ENCODE peak calls at places on chromosomes 12 and 14, in nine cellular contexts. I is cardiac muscle cell; M is mesothelial cell of epicardium; U is SJCRH30; R is NCI-H82; T is stimulated activated CD8-positive, alpha-beta memory T cell treated with anti-CD3 and anti-CD28 coated beads, Interleukin-4, amount 100 ng/mL, for 1 hour; N is psoas muscle; P is T47D; E is naive thymus-derived CD4-positive, alpha-beta T cell. G is an unnamed sample.
A peak's percentile ranks its signal among the peaks of the same experiment; 100 is the strongest.

GRCh38 chr12:78155546-78155945 is 324.9 kb downstream of the NAV3 start:
- DNase-seq in I (no peak), M (no peak), U (peak; percentile 16), R (no peak), T (no peak), N (no peak), P (no peak), E (no peak), G (no peak)

GRCh38 chr12:54945082-54945481 is 39.5 kb downstream of the TESPA1 start:
- DNase-seq in I (no peak), M (no peak), U (no peak), R (no peak), T (no peak), N (no peak), P (no peak), E (no peak), G (no peak)

GRCh38 chr14:54547583-54547982 is 19.3 kb upstream of the SAMD4A start:
- DNase-seq in I (no peak), M (no peak), U (no peak), R (no peak), T (no peak), N (no peak), P (no peak), E (no peak), G (no peak)

GRCh38 chr12:90261283-90261682 is 552.6 kb upstream of the ATP2B1 start:
- DNase-seq in I (no peak), M (no peak), U (peak; percentile 89), R (peak; percentile 82), T (no peak), N (no peak), P (no peak), E (no peak), G (no peak)

GRCh38 chr12:14775652-14776020 is 27.6 kb downstream of the WBP11 start:
- DNase-seq in I (peak; percentile 70), M (no peak), U (no peak), R (no peak), T (no peak), N (no peak), P (no peak), E (no peak), G (no peak)

GRCh38 chr12:57151741-57152407 is 4.5 kb upstream of the LRP1-AS start:
- DNase-seq in I (peak; percentile 86), M (no peak), U (no peak), R (no peak), T (no peak), N (peak; percentile 74), P (no peak), E (no peak), G (no peak)

GRCh38 chr12:100953677-100954076 is 159.1 kb downstream of the ANO4 start:
- DNase-seq in I (no peak), M (no peak), U (no peak), R (no peak), T (no peak), N (no peak), P (no peak), E (no peak), G (no peak)

GRCh38 chr14:76307786-76308780 is 67.9 kb upstream of the ESRRB start:
- DNase-seq in I (no peak), M (no peak), U (no peak), R (no peak), T (no peak), N (no peak), P (no peak), E (no peak), G (no peak)

GRCh38 chr12:56634242-56634836 is 4.2 kb upstream of the BAZ2A start:
- DNase-seq in I (no peak), M (peak; percentile 35), U (peak; percentile 33), R (peak; percentile 93), T (no peak), N (no peak), P (peak; percentile 95), E (peak; percentile 50), G (peak; percentile 53)

GRCh38 chr14:101506211-101506920 is 54.9 kb upstream of the DIO3 start:
- DNase-seq in I (no peak), M (no peak), U (no peak), R (no peak), T (no peak), N (peak; percentile 51), P (no peak), E (no peak), G (no peak)

GRCh38 chr12:95661360-95661759 is 110.1 kb upstream of the USP44 start:
- DNase-seq in I (no peak), M (no peak), U (no peak), R (no peak), T (no peak), N (no peak), P (no peak), E (no peak), G (no peak)

GRCh38 chr14:31510222-31510621 is 22.4 kb upstream of the GPR33 start:
- DNase-seq in I (peak; percentile 37), M (no peak), U (peak; percentile 42), R (peak; percentile 32), T (no peak), N (no peak), P (peak; percentile 52), E (no peak), G (peak; percentile 22)

GRCh38 chr12:112843272-112843671 is 51.7 kb downstream of the RPH3A start:
- DNase-seq in I (peak; percentile 10), M (no peak), U (no peak), R (peak; percentile 70), T (no peak), N (no peak), P (no peak), E (no peak), G (no peak)

GRCh38 chr14:23605931-23606585 is 27.5 kb upstream of the JPH4 start:
- DNase-seq in I (no peak), M (no peak), U (no peak), R (no peak), T (no peak), N (no peak), P (no peak), E (no peak), G (peak; percentile 77)